ENCODE peak calls at places on chromosome 20, in eight cellular contexts. Y, B, E, T, C, X, P and U are unnamed samples.
A peak's percentile ranks its signal among the peaks of the same experiment; 100 is the strongest.

GRCh38 chr20:44738779-44739477 is 6.7 kb upstream of the KCNK15 start:
- DNase-seq in Y (peak; percentile 94), B (peak; percentile 63), E (peak; percentile 72), T (peak; percentile 86), C (peak; percentile 89), X (no peak), P (peak; percentile 89), U (peak; percentile 74)

GRCh38 chr20:22402990-22403859 is 181.1 kb downstream of the FOXA2 start:
- DNase-seq in Y (peak; percentile 70), B (no peak), E (no peak), T (no peak), C (no peak), X (no peak), P (peak; percentile 64), U (no peak)

GRCh38 chr20:577167-577791 is 32.8 kb downstream of the TCF15 start:
- DNase-seq in Y (peak; percentile 79), B (no peak), E (peak; percentile 71), T (peak; percentile 58), C (peak; percentile 77), X (no peak), P (peak; percentile 70), U (peak; percentile 43)

GRCh38 chr20:50211065-50211464 is 20.4 kb downstream of the CEBPB start:
- DNase-seq in Y (no peak), B (no peak), E (no peak), T (no peak), C (no peak), X (no peak), P (no peak), U (no peak)

GRCh38 chr20:61951695-61952533 is 113.8 kb downstream of the TAF4 start:
- DNase-seq in Y (no peak), B (no peak), E (peak; percentile 12), T (peak; percentile 58), C (no peak), X (peak; percentile 36), P (no peak), U (peak; percentile 49)

GRCh38 chr20:35039146-35039545 is 53.5 kb downstream of the TRPC4AP start:
- DNase-seq in Y (no peak), B (no peak), E (no peak), T (no peak), C (no peak), X (no peak), P (no peak), U (no peak)

GRCh38 chr20:24289737-24290481 is 179.5 kb upstream of the SYNDIG1 start:
- DNase-seq in Y (no peak), B (no peak), E (no peak), T (no peak), C (no peak), X (no peak), P (no peak), U (peak; percentile 89)

GRCh38 chr20:34643919-34644318 is 33.0 kb downstream of the PIGU start:
- DNase-seq in Y (no peak), B (no peak), E (no peak), T (no peak), C (no peak), X (no peak), P (no peak), U (peak; percentile 96)

GRCh38 chr20:53162251-53162835 is 190.2 kb downstream of the TSHZ2 start:
- DNase-seq in Y (peak; percentile 36), B (no peak), E (no peak), T (peak; percentile 46), C (peak; percentile 42), X (no peak), P (no peak), U (peak; percentile 58)

GRCh38 chr20:33653218-33653899 is 8.8 kb upstream of the C20orf144 start:
- DNase-seq in Y (peak; percentile 72), B (no peak), E (peak; percentile 67), T (peak; percentile 72), C (peak; percentile 35), X (peak; percentile 69), P (peak; percentile 75), U (peak; percentile 72)

GRCh38 chr20:37989601-37990001 is 43.7 kb downstream of the TTI1 start:
- DNase-seq in Y (no peak), B (no peak), E (peak; percentile 60), T (no peak), C (no peak), X (no peak), P (no peak), U (no peak)

GRCh38 chr20:37987602-37988290 is 45.5 kb downstream of the TTI1 start:
- DNase-seq in Y (no peak), B (no peak), E (no peak), T (no peak), C (no peak), X (no peak), P (no peak), U (no peak)

GRCh38 chr20:37988555-37988954 is 44.7 kb downstream of the TTI1 start:
- DNase-seq in Y (no peak), B (no peak), E (no peak), T (no peak), C (no peak), X (no peak), P (no peak), U (no peak)

GRCh38 chr20:37986063-37986858 is 47.0 kb downstream of the TTI1 start:
- DNase-seq in Y (no peak), B (no peak), E (no peak), T (no peak), C (no peak), X (no peak), P (no peak), U (no peak)

GRCh38 chr20:37986873-37987601 is 46.2 kb downstream of the TTI1 start:
- DNase-seq in Y (peak; percentile 18), B (no peak), E (no peak), T (no peak), C (no peak), X (no peak), P (peak; percentile 80), U (no peak)
- TF ChIP-seq POLR2A in Y (no peak), B (no peak), E (no peak), T (no peak), C (no peak), X (no peak), P (no peak), U (no peak)

DNA sequence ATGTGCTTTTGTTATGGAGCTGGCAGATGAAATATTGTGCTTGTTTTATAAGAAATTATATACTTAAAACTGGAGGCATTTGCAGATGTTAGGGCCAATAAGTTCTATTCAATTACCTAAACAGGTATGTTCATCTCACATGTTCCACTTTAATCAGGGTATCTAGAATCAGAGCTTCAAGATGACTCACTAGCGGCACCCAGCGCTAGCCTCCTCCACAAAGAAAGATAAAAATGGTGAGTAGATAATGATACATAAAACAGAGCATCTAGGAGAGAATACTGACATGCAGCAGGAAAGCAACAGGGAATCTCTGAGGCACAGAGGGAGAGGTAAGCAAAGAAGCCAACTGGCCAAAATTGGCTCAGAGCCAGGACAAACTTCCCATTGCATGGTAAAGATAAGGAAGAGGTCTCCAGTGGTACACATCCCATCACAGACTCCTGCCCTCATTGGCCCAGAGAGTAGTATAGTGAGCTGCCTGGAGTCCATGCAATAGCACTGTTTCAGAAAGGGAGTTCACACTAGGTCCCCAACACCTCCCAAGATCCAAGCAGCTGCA is 200.7 kb upstream of the SPTLC3 start:
- DNase-seq in Y (no peak), B (no peak), E (no peak), T (no peak), C (no peak), X (no peak), P (peak; percentile 19), U (no peak)
- TF ChIP-seq CTCF in Y (no peak), B (no peak), E (no peak), T (no peak), C (no peak), X (no peak), P (peak; percentile 40), U (no peak)

GRCh38 chr20:5072756-5073153 is 47.0 kb downstream of the PCNA start:
- DNase-seq in Y (no peak), B (no peak), E (no peak), T (no peak), C (no peak), X (no peak), P (no peak), U (no peak)

GRCh38 chr20:5070570-5070969 is 49.2 kb downstream of the PCNA start:
- DNase-seq in Y (no peak), B (no peak), E (no peak), T (no peak), C (no peak), X (no peak), P (peak; percentile 65), U (no peak)

GRCh38 chr20:5070081-5070480 is 49.7 kb downstream of the PCNA start:
- DNase-seq in Y (no peak), B (no peak), E (no peak), T (no peak), C (no peak), X (no peak), P (no peak), U (no peak)

GRCh38 chr20:5074050-5074674 is 45.6 kb downstream of the PCNA start:
- DNase-seq in Y (no peak), B (peak; percentile 44), E (no peak), T (no peak), C (no peak), X (no peak), P (no peak), U (no peak)

DNA sequence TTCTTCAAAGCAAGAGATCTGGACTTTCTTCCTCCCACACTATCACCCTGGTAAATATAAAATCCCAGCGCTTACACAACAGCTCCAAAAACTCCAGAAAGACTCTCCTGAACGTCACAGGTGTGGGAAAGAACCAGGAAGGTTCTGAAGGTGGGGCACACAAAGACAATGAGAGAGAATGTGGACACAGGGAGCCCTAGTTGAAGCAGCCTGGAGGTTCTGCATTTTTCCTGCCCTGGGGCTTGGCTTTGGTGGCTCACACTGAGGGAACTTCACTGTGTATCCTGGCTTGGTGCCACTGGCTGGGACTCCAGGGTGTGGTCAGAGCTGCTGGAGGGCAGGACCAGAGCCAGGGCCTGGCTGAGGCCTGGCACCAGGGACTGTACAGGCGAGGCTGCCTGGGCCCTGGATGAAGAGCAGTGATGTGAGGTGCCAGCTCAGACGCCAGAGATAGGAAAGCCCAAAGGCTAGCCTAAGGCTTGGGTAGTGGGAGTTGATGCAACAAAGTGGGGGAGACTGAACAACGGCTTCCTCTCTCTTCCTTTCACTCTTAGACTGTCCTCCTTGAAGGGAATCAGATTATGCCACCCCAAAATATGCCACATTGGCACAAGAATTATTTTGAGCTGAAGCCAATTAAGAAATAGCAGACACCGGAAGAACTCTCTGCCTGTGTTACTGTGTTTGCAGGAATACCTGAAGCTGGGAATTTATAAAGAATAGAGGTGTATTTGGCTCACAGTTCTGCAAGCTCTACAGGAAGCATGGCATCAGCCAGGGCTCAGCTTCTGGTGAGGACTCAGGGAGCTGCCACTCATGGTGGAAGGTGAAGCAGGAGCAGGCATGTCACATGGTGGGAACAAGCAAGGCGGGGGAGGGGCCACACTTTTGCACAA is 46.4 kb downstream of the PCNA start:
- DNase-seq in Y (peak; percentile 97), B (no peak), E (peak; percentile 13), T (no peak), C (peak; percentile 69), X (no peak), P (peak; percentile 87), U (peak; percentile 83)
- TF ChIP-seq MAX in Y (peak; percentile 84), B (no peak), E (no peak), T (no peak), C (peak; percentile 41), X (peak; percentile 55), P (peak; percentile 38), U (peak; percentile 68)

DNA sequence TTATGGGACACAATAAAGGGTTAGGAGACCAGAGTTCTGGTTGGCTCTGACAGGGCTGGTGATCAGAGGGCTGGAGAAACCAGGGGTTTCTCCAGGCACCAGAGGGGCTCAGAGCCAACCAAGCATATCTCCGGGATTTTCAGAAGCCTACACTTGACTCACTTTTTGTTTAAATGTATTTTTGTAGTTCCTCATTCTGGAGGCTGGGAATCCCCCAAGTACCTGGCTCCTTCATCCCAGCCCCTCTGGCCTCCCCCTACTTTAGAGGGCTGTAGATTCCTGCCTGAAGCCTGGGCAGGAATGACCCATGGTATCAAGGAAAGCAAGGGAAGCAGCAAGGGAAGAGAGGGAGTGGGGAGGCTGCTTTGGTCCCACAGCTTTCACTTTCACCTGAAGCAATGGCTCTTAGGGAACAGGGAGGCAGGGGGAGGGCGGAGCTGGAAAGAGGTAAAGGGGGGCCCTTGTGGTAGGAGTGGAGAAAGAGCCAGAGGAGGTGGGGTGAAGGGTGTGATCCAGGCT is 973 bp downstream of the CD40 start:
- DNase-seq in Y (no peak), B (peak; percentile 49), E (peak; percentile 9), T (peak; percentile 39), C (no peak), X (no peak), P (no peak), U (no peak)
- TF ChIP-seq POLR2A in Y (no peak), B (peak; percentile 14), E (no peak), T (no peak), C (no peak), X (no peak), P (no peak), U (no peak)